ENCODE peak calls at places on chromosomes 6 and 20, in five cellular contexts. One of them, this sample, is unnamed.

GRCh38 chr6:166388605-166389004 is 5.9 kb upstream of the MPC1 start:
- DNase-seq in HEK293T: no peak
- DNase-seq in HepG2: no peak
- DNase-seq in K562: no peak
- DNase-seq in GM12878: no peak
- DNase-seq in this sample: no peak

GRCh38 chr6:151041686-151042085 is 176.2 kb downstream of the MTHFD1L start:
- DNase-seq in HepG2: no peak
- DNase-seq in K562: no peak
- DNase-seq in HEK293T: no peak
- DNase-seq in GM12878: no peak
- DNase-seq in this sample: no peak

GRCh38 chr6:152642578-152643375 is 5.6 kb upstream of the SYNE1 start:
- DNase-seq in HepG2: peak
- DNase-seq in K562: no peak
- DNase-seq in HEK293T: peak
- DNase-seq in GM12878: no peak
- DNase-seq in this sample: peak

GRCh38 chr6:70547905-70548304 is 18.8 kb upstream of the SDHAF4 start:
- DNase-seq in GM12878: no peak
- DNase-seq in HEK293T: no peak
- DNase-seq in K562: no peak
- DNase-seq in HepG2: no peak
- DNase-seq in this sample: no peak

GRCh38 chr20:57442888-57443239 is 51.7 kb downstream of the RBM38 start:
- DNase-seq in HepG2: no peak
- DNase-seq in K562: no peak
- DNase-seq in GM12878: no peak
- DNase-seq in HEK293T: no peak
- DNase-seq in this sample: no peak

GRCh38 chr20:62195072-62195400 is 12.2 kb downstream of the MTG2 start:
- DNase-seq in K562: no peak
- DNase-seq in HepG2: no peak
- DNase-seq in GM12878: no peak
- DNase-seq in HEK293T: no peak
- DNase-seq in this sample: no peak

GRCh38 chr6:31738048-31738979 is 1.5 kb upstream of the MSH5 start:
- DNase-seq in HEK293T: no peak
- DNase-seq in K562: peak
- DNase-seq in GM12878: peak
- DNase-seq in HepG2: peak
- DNase-seq in this sample: no peak

GRCh38 chr6:157022022-157022740 is 245.0 kb downstream of the ARID1B start:
- DNase-seq in HEK293T: peak
- DNase-seq in K562: peak
- DNase-seq in GM12878: no peak
- DNase-seq in HepG2: peak
- DNase-seq in this sample: peak

GRCh38 chr6:72740135-72740534 is 118.3 kb downstream of the KCNQ5 start:
- DNase-seq in HepG2: no peak
- DNase-seq in HEK293T: no peak
- DNase-seq in K562: no peak
- DNase-seq in GM12878: peak
- DNase-seq in this sample: no peak

GRCh38 chr6:22878706-22879105 is 309.3 kb downstream of the HDGFL1 start:
- DNase-seq in GM12878: no peak
- DNase-seq in K562: no peak
- DNase-seq in HEK293T: no peak
- DNase-seq in HepG2: no peak
- DNase-seq in this sample: no peak

GRCh38 chr6:22882581-22882980 is 313.2 kb downstream of the HDGFL1 start:
- DNase-seq in GM12878: no peak
- DNase-seq in K562: no peak
- DNase-seq in HepG2: no peak
- DNase-seq in HEK293T: no peak
- DNase-seq in this sample: no peak

GRCh38 chr6:22883061-22883717 is 313.8 kb downstream of the HDGFL1 start:
- DNase-seq in HEK293T: no peak
- DNase-seq in GM12878: no peak
- DNase-seq in K562: no peak
- DNase-seq in HepG2: no peak
- DNase-seq in this sample: no peak

GRCh38 chr6:22877946-22878705 is 308.8 kb downstream of the HDGFL1 start:
- DNase-seq in HepG2: no peak
- DNase-seq in GM12878: no peak
- DNase-seq in K562: no peak
- DNase-seq in HEK293T: no peak
- DNase-seq in this sample: no peak

GRCh38 chr6:22880686-22881433 is 311.5 kb downstream of the HDGFL1 start:
- DNase-seq in HEK293T: no peak
- DNase-seq in GM12878: no peak
- DNase-seq in HepG2: peak
- DNase-seq in K562: no peak
- DNase-seq in this sample: peak
- TF ChIP-seq FOXM1 in HEK293T: no peak
- TF ChIP-seq FOXM1 in GM12878: no peak
- TF ChIP-seq FOXM1 in HepG2: no peak
- TF ChIP-seq FOXM1 in K562: no peak
- TF ChIP-seq FOXM1 in this sample: peak

GRCh38 chr6:12111271-12111670 is 99.2 kb downstream of the HIVEP1 start:
- DNase-seq in HEK293T: no peak
- DNase-seq in GM12878: no peak
- DNase-seq in HepG2: no peak
- DNase-seq in K562: no peak
- DNase-seq in this sample: no peak

GRCh38 chr6:12115001-12115400 is 102.9 kb downstream of the HIVEP1 start:
- DNase-seq in K562: no peak
- DNase-seq in GM12878: no peak
- DNase-seq in HepG2: no peak
- DNase-seq in HEK293T: no peak
- DNase-seq in this sample: no peak

GRCh38 chr6:12114055-12114503 is 102.0 kb downstream of the HIVEP1 start:
- DNase-seq in GM12878: no peak
- DNase-seq in HepG2: no peak
- DNase-seq in HEK293T: no peak
- DNase-seq in K562: no peak
- DNase-seq in this sample: no peak

GRCh38 chr6:12112540-12113189 is 100.6 kb downstream of the HIVEP1 start:
- DNase-seq in GM12878: no peak
- DNase-seq in HEK293T: no peak
- DNase-seq in K562: peak
- DNase-seq in HepG2: no peak
- DNase-seq in this sample: peak

GRCh38 chr6:12113190-12113578 is 101.1 kb downstream of the HIVEP1 start:
- DNase-seq in GM12878: no peak
- DNase-seq in K562: no peak
- DNase-seq in HepG2: no peak
- DNase-seq in HEK293T: no peak
- DNase-seq in this sample: no peak
- TF ChIP-seq FOXM1 in GM12878: no peak
- TF ChIP-seq FOXM1 in K562: no peak
- TF ChIP-seq FOXM1 in HepG2: no peak
- TF ChIP-seq FOXM1 in HEK293T: no peak
- TF ChIP-seq FOXM1 in this sample: no peak

GRCh38 chr6:74940211-74940610 is 265.6 kb downstream of the COL12A1 start:
- DNase-seq in HEK293T: no peak
- DNase-seq in HepG2: no peak
- DNase-seq in GM12878: no peak
- DNase-seq in K562: no peak
- DNase-seq in this sample: no peak

GRCh38 chr6:74932214-74932923 is 273.5 kb downstream of the COL12A1 start:
- DNase-seq in GM12878: no peak
- DNase-seq in HepG2: no peak
- DNase-seq in HEK293T: no peak
- DNase-seq in K562: no peak
- DNase-seq in this sample: no peak

GRCh38 chr6:74942130-74942529 is 263.7 kb downstream of the COL12A1 start:
- DNase-seq in GM12878: no peak
- DNase-seq in HEK293T: no peak
- DNase-seq in HepG2: no peak
- DNase-seq in K562: no peak
- DNase-seq in this sample: no peak

GRCh38 chr6:74939309-74939708 is 266.5 kb downstream of the COL12A1 start:
- DNase-seq in K562: no peak
- DNase-seq in HepG2: no peak
- DNase-seq in GM12878: no peak
- DNase-seq in HEK293T: no peak
- DNase-seq in this sample: no peak

DNA sequence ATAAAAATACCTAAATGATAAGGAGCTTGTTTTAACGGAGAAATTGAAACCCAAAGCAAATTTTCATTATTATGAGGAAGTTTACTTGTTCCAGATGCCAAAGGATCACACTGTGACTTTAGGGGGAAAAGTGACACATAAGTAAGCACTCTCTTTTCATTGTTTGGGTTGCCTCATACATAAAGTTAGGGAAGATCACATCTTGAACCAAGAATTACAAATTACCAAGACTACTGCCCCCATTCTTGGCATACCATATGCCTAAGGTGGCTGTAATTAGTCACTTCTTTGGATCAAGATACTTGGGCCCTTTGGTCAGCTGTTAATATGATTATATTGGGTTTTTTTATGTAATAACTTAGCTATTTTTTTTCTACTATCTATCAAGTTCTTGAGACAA is 269.0 kb downstream of the COL12A1 start:
- DNase-seq in K562: no peak
- DNase-seq in GM12878: no peak
- DNase-seq in HEK293T: no peak
- DNase-seq in HepG2: no peak
- DNase-seq in this sample: no peak
- TF ChIP-seq FOXM1 in K562: no peak
- TF ChIP-seq FOXM1 in GM12878: no peak
- TF ChIP-seq FOXM1 in HEK293T: no peak
- TF ChIP-seq FOXM1 in HepG2: no peak
- TF ChIP-seq FOXM1 in this sample: no peak

GRCh38 chr6:142444388-142444787 is 142.6 kb downstream of the ADGRG6 start:
- DNase-seq in K562: no peak
- DNase-seq in HepG2: no peak
- DNase-seq in GM12878: no peak
- DNase-seq in HEK293T: no peak
- DNase-seq in this sample: no peak
- TF ChIP-seq FOXM1 in K562: no peak
- TF ChIP-seq FOXM1 in HepG2: no peak
- TF ChIP-seq FOXM1 in GM12878: no peak
- TF ChIP-seq FOXM1 in HEK293T: no peak
- TF ChIP-seq FOXM1 in this sample: no peak

GRCh38 chr6:30684386-30685156 is 1.9 kb downstream of the PPP1R18 start:
- DNase-seq in K562: peak
- DNase-seq in HepG2: no peak
- DNase-seq in GM12878: no peak
- DNase-seq in HEK293T: no peak
- DNase-seq in this sample: peak
- TF ChIP-seq FOXM1 in K562: peak
- TF ChIP-seq FOXM1 in HepG2: no peak
- TF ChIP-seq FOXM1 in GM12878: no peak
- TF ChIP-seq FOXM1 in HEK293T: no peak
- TF ChIP-seq FOXM1 in this sample: no peak